ENCODE peak calls at places on chromosomes 2 and 18, in six cellular contexts. W is mesendoderm, K is fibroblast of lung, H is K562, D is GM23248, O is astrocyte. Y is an unnamed sample.

GRCh38 chr2:143145056-143145455 is 15.8 kb downstream of the ARHGAP15 start:
- DNase-seq in D (no peak), W (no peak), H (no peak), K (no peak), O (no peak), Y (no peak)

GRCh38 chr18:9705183-9705864 is 2.8 kb upstream of the RAB31 start:
- DNase-seq in K (peak; percentile 70), O (peak; percentile 45), D (peak; percentile 89), W (no peak), H (peak; percentile 57), Y (peak; percentile 41)

GRCh38 chr2:169933124-169933711 is 106.0 kb downstream of the UBR3 start:
- DNase-seq in D (peak; percentile 84), K (peak; percentile 62), O (no peak), H (peak; percentile 52), W (peak; percentile 26), Y (peak; percentile 38)

GRCh38 chr2:189545424-189545823 is 35.2 kb downstream of the SLC40A1 start:
- DNase-seq in W (no peak), H (no peak), K (no peak), O (no peak), D (no peak), Y (no peak)

GRCh38 chr2:186695081-186695756 is 1.4 kb downstream of the FAM171B start:
- DNase-seq in W (no peak), D (peak; percentile 86), H (no peak), K (peak; percentile 66), O (peak; percentile 67), Y (no peak)

GRCh38 chr2:36458106-36458505 is 102.5 kb downstream of the CRIM1 start:
- DNase-seq in D (no peak), O (no peak), W (peak; percentile 58), K (no peak), H (no peak), Y (no peak)

GRCh38 chr2:145752091-145752806 is 1232.3 kb upstream of the ZEB2 start:
- DNase-seq in D (peak; percentile 86), O (peak; percentile 82), W (peak; percentile 81), K (peak; percentile 94), H (peak; percentile 61), Y (peak; percentile 71)

GRCh38 chr18:24601624-24602023 is 141.2 kb downstream of the HRH4 start:
- DNase-seq in O (no peak), H (no peak), K (no peak), D (no peak), W (peak; percentile 14), Y (no peak)

GRCh38 chr18:9708057-9708881 is at the start of gene RAB31:
- DNase-seq in H (peak; percentile 91), O (peak; percentile 60), D (peak; percentile 94), K (peak; percentile 69), W (peak; percentile 79), Y (peak; percentile 91)

GRCh38 chr2:158232476-158232875 is 130.8 kb downstream of the UPP2 start:
- DNase-seq in K (no peak), D (no peak), O (peak; percentile 6), H (peak; percentile 13), W (no peak), Y (peak; percentile 19)

GRCh38 chr18:3251963-3252277 is 4.3 kb downstream of the MYL12A start:
- DNase-seq in W (no peak), H (no peak), O (peak; percentile 60), K (no peak), D (peak; percentile 44), Y (no peak)

GRCh38 chr2:24313744-24314632 is 46.3 kb downstream of the ITSN2 start:
- DNase-seq in H (no peak), D (peak; percentile 56), W (no peak), O (peak; percentile 45), K (no peak), Y (no peak)

GRCh38 chr2:101121174-101121573 is 30.0 kb downstream of the TBC1D8 start:
- DNase-seq in H (no peak), D (no peak), K (no peak), W (no peak), O (no peak), Y (peak; percentile 57)

GRCh38 chr2:238557431-238557830 is 130.7 kb downstream of the ASB1 start:
- DNase-seq in K (no peak), O (no peak), D (no peak), H (no peak), W (no peak), Y (no peak)

GRCh38 chr2:151408788-151409600 is 708 bp upstream of the RIF1 start:
- DNase-seq in W (peak; percentile 63), D (no peak), O (no peak), K (no peak), H (no peak), Y (no peak)

GRCh38 chr2:111643761-111644160 is 240.2 kb downstream of the ANAPC1 start:
- DNase-seq in D (no peak), O (no peak), H (no peak), W (no peak), K (no peak), Y (no peak)

GRCh38 chr2:71560286-71561011 is 107.1 kb downstream of the DYSF start:
- DNase-seq in K (no peak), D (no peak), O (no peak), H (no peak), W (no peak), Y (no peak)

GRCh38 chr2:120934221-120934639 is 198.6 kb downstream of the GLI2 start:
- DNase-seq in W (no peak), H (no peak), D (peak; percentile 43), K (peak; percentile 53), O (no peak), Y (no peak)

GRCh38 chr2:20501974-20502373 is 55.1 kb downstream of the RHOB start:
- DNase-seq in K (peak; percentile 100), O (peak; percentile 89), H (no peak), D (peak; percentile 96), W (no peak), Y (peak; percentile 54)

GRCh38 chr2:186484062-186484735 is 1.9 kb upstream of the ZC3H15 start:
- DNase-seq in H (no peak), O (no peak), W (no peak), D (no peak), K (no peak), Y (peak; percentile 18)

GRCh38 chr2:178514664-178515063 is 34.4 kb downstream of the PLEKHA3 start:
- DNase-seq in K (peak; percentile 31), D (peak; percentile 80), W (no peak), H (no peak), O (peak; percentile 83), Y (no peak)

GRCh38 chr2:101328474-101329007 is 20.0 kb upstream of the RNF149 start:
- DNase-seq in K (peak; percentile 42), D (peak; percentile 55), H (no peak), W (no peak), O (peak; percentile 82), Y (no peak)

GRCh38 chr2:232549655-232550350 is 554 bp downstream of the TIGD1 start:
- DNase-seq in H (no peak), O (no peak), W (no peak), K (no peak), D (no peak), Y (no peak)

GRCh38 chr18:75210274-75211001 is at the start of gene TSHZ1:
- DNase-seq in W (peak; percentile 74), D (peak; percentile 92), O (peak; percentile 83), H (peak; percentile 63), K (peak; percentile 92), Y (peak; percentile 88)
- H3K79me2 ChIP-seq in W (no peaks in the 10 kb centered on the region), D (peaks cover 64% of the 10 kb centered on the region), O (peaks cover 45% of the 10 kb centered on the region), H (peaks cover 43% of the 10 kb centered on the region), K (peaks cover 59% of the 10 kb centered on the region), Y (peaks cover 72% of the 10 kb centered on the region)

DNA sequence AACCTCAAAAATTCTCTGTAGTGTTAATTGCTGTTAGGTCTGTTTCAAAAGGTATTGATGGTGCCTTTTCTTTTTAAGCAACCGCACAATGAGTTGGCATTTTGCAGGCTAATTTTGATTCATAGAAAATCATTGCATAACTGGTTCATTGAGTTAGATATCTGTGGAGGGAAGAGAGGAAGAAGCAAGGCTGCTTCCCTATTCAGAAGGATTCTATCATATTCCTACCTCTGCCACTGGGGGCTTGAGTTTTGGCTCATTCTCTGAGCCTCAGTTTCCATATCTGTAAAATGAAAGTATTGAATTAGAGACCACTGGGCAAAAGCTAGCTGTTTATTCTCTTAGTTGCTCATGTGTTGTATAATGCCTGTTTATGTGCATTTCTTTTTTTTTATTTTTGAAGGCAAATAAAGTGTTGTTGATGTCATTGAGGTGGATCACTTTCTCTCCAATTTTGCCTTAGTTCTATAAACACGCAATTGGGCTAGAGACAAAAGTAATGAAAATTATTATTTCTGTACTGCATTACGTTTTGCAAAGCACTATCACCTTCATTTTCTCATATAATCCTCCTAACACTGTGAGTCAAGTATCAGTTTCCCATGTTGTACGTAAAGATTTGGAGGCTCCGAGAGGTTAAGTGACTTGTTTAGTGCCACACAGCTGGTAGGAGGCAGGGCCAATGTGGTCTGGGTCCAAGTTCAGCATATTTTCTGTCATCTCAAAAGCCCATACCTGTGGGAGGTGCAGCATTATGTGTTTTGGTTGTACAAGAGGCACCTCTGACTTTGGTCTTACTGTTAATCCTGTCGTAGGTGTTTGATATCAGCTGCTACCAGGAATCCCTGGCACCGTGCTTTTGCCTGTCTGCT is 5.9 kb downstream of the TRIB2 start:
- DNase-seq in W (no peak), O (no peak), D (peak; percentile 24), K (no peak), H (no peak), Y (no peak)
- H3K79me2 ChIP-seq in W (peaks cover 38% of the 10 kb centered on the region), O (peaks cover 95% of the 10 kb centered on the region), D (peaks cover 94% of the 10 kb centered on the region), K (peaks cover 97% of the 10 kb centered on the region), H (peaks cover 57% of the 10 kb centered on the region), Y (peaks cover 80% of the 10 kb centered on the region)

GRCh38 chr2:226423498-226423960 is 376.1 kb downstream of the IRS1 start:
- DNase-seq in K (peak; percentile 31), H (no peak), W (no peak), O (peak; percentile 44), D (peak; percentile 59), Y (no peak)
- H3K79me2 ChIP-seq in K (no peaks in the 10 kb centered on the region), H (no peaks in the 10 kb centered on the region), W (no peaks in the 10 kb centered on the region), O (no peaks in the 10 kb centered on the region), D (no peaks in the 10 kb centered on the region), Y (no peaks in the 10 kb centered on the region)

GRCh38 chr2:241613018-241613780 is 23.8 kb downstream of the THAP4 start:
- DNase-seq in K (peak; percentile 65), H (no peak), O (peak; percentile 26), D (peak; percentile 26), W (no peak), Y (no peak)
- H3K79me2 ChIP-seq in K (peaks cover 27% of the 10 kb centered on the region), H (peaks cover 66% of the 10 kb centered on the region), O (peaks cover 90% of the 10 kb centered on the region), D (peaks cover 94% of the 10 kb centered on the region), W (peaks cover 11% of the 10 kb centered on the region), Y (peaks cover 84% of the 10 kb centered on the region)

Y was measured in hepatocyte.